ENCODE peak calls at places on chromosomes 4 and X, in six cellular contexts. Q is fibroblast of the aortic adventitia, P is CD14-positive monocyte, O is dorsolateral prefrontal cortex, E is cardiac muscle cell, W is AG09309. G is an unnamed sample.

GRCh38 chr4:14336656-14337055 is 665.6 kb upstream of the CPEB2 start:
- DNase-seq in Q (no peak), P (no peak), O (no peak), E (no peak), W (no peak), G (no peak)

GRCh38 chr4:74158561-74159396 is 861 bp downstream of the MTHFD2L start:
- DNase-seq in Q (peak; percentile 51), P (no peak), O (no peak), E (peak; percentile 58), W (no peak), G (no peak)

GRCh38 chr4:78481180-78481579 is 70.4 kb upstream of the ANXA3 start:
- DNase-seq in Q (peak; percentile 58), P (no peak), O (no peak), E (peak; percentile 81), W (peak; percentile 86), G (no peak)

GRCh38 chr4:42150653-42151567 is 1.5 kb downstream of the BEND4 start:
- DNase-seq in Q (no peak), P (no peak), O (no peak), E (no peak), W (no peak), G (no peak)

GRCh38 chr4:36841583-36842326 is 402.8 kb upstream of the NWD2 start:
- DNase-seq in Q (peak; percentile 5), P (no peak), O (no peak), E (no peak), W (no peak), G (no peak)

GRCh38 chr4:172982151-172982590 is 186.4 kb upstream of the GALNT7 start:
- DNase-seq in Q (peak; percentile 92), P (no peak), O (no peak), E (peak; percentile 36), W (no peak), G (no peak)

GRCh38 chrX:87805829-87806490 is 288.4 kb downstream of the KLHL4 start:
- DNase-seq in Q (peak; percentile 58), P (no peak), O (no peak), E (peak; percentile 60), W (no peak), G (no peak)

GRCh38 chrX:4263005-4263404 is 549.6 kb upstream of the PRKX start:
- DNase-seq in Q (no peak), P (no peak), O (no peak), E (no peak), W (no peak), G (no peak)

GRCh38 chr4:150229538-150229937 is 151.3 kb downstream of the DCLK2 start:
- DNase-seq in Q (peak; percentile 92), P (no peak), O (no peak), E (peak; percentile 84), W (no peak), G (no peak)

GRCh38 chr4:82429728-82430192 is 502 bp downstream of the HNRNPDL start:
- DNase-seq in Q (no peak), P (no peak), O (peak; percentile 49), E (no peak), W (no peak), G (no peak)

GRCh38 chr4:147924604-147925412 is 192.9 kb downstream of the ARHGAP10 start:
- DNase-seq in Q (peak; percentile 25), P (no peak), O (peak; percentile 23), E (peak; percentile 55), W (no peak), G (no peak)

GRCh38 chrX:21912220-21912619 is 28.3 kb upstream of the SMS start:
- DNase-seq in Q (no peak), P (no peak), O (no peak), E (no peak), W (no peak), G (no peak)

GRCh38 chr4:52932586-52933482 is 70.7 kb downstream of the RASL11B start:
- DNase-seq in Q (peak; percentile 62), P (no peak), O (no peak), E (peak; percentile 26), W (no peak), G (no peak)

GRCh38 chr4:74768857-74769525 is 25.3 kb downstream of the BTC start:
- DNase-seq in Q (peak; percentile 59), P (no peak), O (no peak), E (peak; percentile 78), W (no peak), G (no peak)

GRCh38 chr4:7876096-7876993 is 63.3 kb downstream of the AFAP1 start:
- DNase-seq in Q (peak; percentile 64), P (no peak), O (no peak), E (peak; percentile 63), W (no peak), G (no peak)

GRCh38 chr4:148778980-148779675 is 336.9 kb upstream of the NR3C2 start:
- DNase-seq in Q (no peak), P (no peak), O (no peak), E (no peak), W (no peak), G (no peak)

GRCh38 chr4:110119347-110119746 is 79.1 kb downstream of the ELOVL6 start:
- DNase-seq in Q (no peak), P (no peak), O (no peak), E (peak; percentile 50), W (no peak), G (no peak)

GRCh38 chr4:38113551-38113950 is 153.4 kb downstream of the PTTG2 start:
- DNase-seq in Q (no peak), P (no peak), O (no peak), E (no peak), W (no peak), G (no peak)

GRCh38 chr4:110851989-110852388 is 229.1 kb upstream of the PITX2 start:
- DNase-seq in Q (no peak), P (no peak), O (no peak), E (no peak), W (no peak), G (no peak)

GRCh38 chr4:156931267-156931666 is 40.3 kb downstream of the PDGFC start:
- DNase-seq in Q (peak; percentile 94), P (no peak), O (no peak), E (peak; percentile 80), W (peak; percentile 57), G (no peak)

GRCh38 chr4:139242511-139243051 is 37.4 kb downstream of the MGARP start:
- DNase-seq in Q (peak; percentile 59), P (no peak), O (no peak), E (peak; percentile 47), W (peak; percentile 77), G (peak; percentile 72)

GRCh38 chrX:120625366-120625765 is 4.5 kb downstream of the C1GALT1C1 start:
- DNase-seq in Q (peak; percentile 68), P (no peak), O (no peak), E (peak; percentile 63), W (no peak), G (no peak)

GRCh38 chrX:134669378-134670098 is 11.3 kb upstream of the PLAC1 start:
- DNase-seq in Q (peak; percentile 93), P (no peak), O (no peak), E (peak; percentile 90), W (peak; percentile 63), G (no peak)

GRCh38 chrX:130702867-130703707 is 199.9 kb downstream of the ENOX2 start:
- DNase-seq in Q (peak; percentile 19), P (no peak), O (no peak), E (no peak), W (no peak), G (no peak)

GRCh38 chr4:59179372-59179771 is 2020.8 kb upstream of the ADGRL3 start:
- DNase-seq in Q (no peak), P (no peak), O (no peak), E (no peak), W (no peak), G (no peak)

GRCh38 chrX:150298841-150299551 is 64.1 kb upstream of the MAMLD1 start:
- DNase-seq in Q (no peak), P (no peak), O (no peak), E (no peak), W (no peak), G (no peak)

GRCh38 chr4:38411092-38411491 is 252.9 kb upstream of the KLF3 start:
- DNase-seq in Q (peak; percentile 4), P (no peak), O (no peak), E (no peak), W (peak; percentile 1), G (no peak)

GRCh38 chr4:3042226-3042625 is 32.1 kb downstream of the HTT-AS start:
- DNase-seq in Q (no peak), P (no peak), O (no peak), E (no peak), W (no peak), G (no peak)

GRCh38 chrX:118507766-118508165 is 12.2 kb downstream of the DOCK11 start:
- DNase-seq in Q (no peak), P (no peak), O (no peak), E (no peak), W (no peak), G (no peak)

GRCh38 chr4:99657801-99658200 is at the start of gene C4orf54:
- DNase-seq in Q (no peak), P (no peak), O (no peak), E (no peak), W (no peak), G (no peak)

GRCh38 chrX:13747836-13748235 is 13.3 kb downstream of the OFD1 start:
- DNase-seq in Q (peak; percentile 87), P (no peak), O (no peak), E (peak; percentile 76), W (peak; percentile 34), G (no peak)
- TF ChIP-seq CTCF in Q (peak; percentile 71), P (peak; percentile 52), O (peak; percentile 60), E (peak; percentile 52), W (peak; percentile 74), G (peak; percentile 55)

DNA sequence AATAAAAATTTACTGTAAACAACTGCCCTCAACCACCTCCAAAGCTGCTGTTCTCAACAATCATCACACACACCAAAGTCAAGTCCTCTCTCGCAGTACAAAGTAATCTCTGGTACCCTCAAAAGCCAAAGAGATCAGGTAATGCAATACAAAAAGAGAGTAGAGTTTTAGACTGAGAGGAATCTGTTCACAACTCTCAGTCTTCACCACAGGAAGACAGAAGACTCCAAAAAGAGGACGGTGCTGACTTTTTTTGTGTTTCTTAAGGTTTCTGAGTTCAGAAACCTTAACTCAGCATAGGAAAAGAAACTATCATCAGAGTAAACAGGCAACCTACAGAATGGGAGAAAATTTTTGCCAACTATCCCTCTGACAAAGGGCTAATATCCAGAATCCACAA is 1072.3 kb upstream of the DIAPH2 start:
- DNase-seq in Q (no peak), P (no peak), O (no peak), E (no peak), W (no peak), G (no peak)
- TF ChIP-seq CTCF in Q (no peak), P (no peak), O (no peak), E (no peak), W (no peak), G (no peak)

GRCh38 chr4:27861381-27861787 is 1000.7 kb downstream of the STIM2 start:
- DNase-seq in Q (peak; percentile 51), P (no peak), O (no peak), E (peak; percentile 49), W (peak; percentile 51), G (no peak)
- TF ChIP-seq CTCF in Q (peak; percentile 48), P (no peak), O (peak; percentile 51), E (peak; percentile 49), W (peak; percentile 87), G (peak; percentile 69)

GRCh38 chrX:27600686-27601085 is 10.5 kb downstream of the DCAF8L2 start:
- DNase-seq in Q (peak; percentile 7), P (no peak), O (no peak), E (no peak), W (no peak), G (no peak)

GRCh38 chrX:27597506-27597905 is 7.4 kb downstream of the DCAF8L2 start:
- DNase-seq in Q (peak; percentile 4), P (no peak), O (no peak), E (peak; percentile 63), W (no peak), G (no peak)

GRCh38 chrX:27598312-27598711 is 8.2 kb downstream of the DCAF8L2 start:
- DNase-seq in Q (peak; percentile 51), P (no peak), O (no peak), E (peak; percentile 92), W (no peak), G (no peak)

GRCh38 chrX:27599928-27600327 is 9.8 kb downstream of the DCAF8L2 start:
- DNase-seq in Q (peak; percentile 50), P (no peak), O (no peak), E (peak; percentile 56), W (no peak), G (no peak)
- TF ChIP-seq CTCF in Q (no peak), P (no peak), O (no peak), E (peak; percentile 18), W (no peak), G (peak; percentile 22)

G was measured in osteocyte.